ENCODE peak calls at places on chromosomes 3 and 15, in ten cellular contexts. One of them, this sample, is unnamed.

GRCh38 chr15:69390575-69390974 is 23.6 kb upstream of the KIF23 start:
- DNase-seq in breast epithelium: no peak
- DNase-seq in pancreas: no peak
- DNase-seq in cardiac muscle cell: no peak
- DNase-seq in fibroblast of lung: peak; percentile 85
- DNase-seq in neural progenitor cell: no peak
- DNase-seq in DND-41: no peak
- DNase-seq in heart left ventricle: no peak
- DNase-seq in astrocyte: peak; percentile 78
- DNase-seq in hepatocyte: no peak
- DNase-seq in this sample: peak; percentile 96

GRCh38 chr15:90839187-90840071 is 29.0 kb upstream of the FURIN start:
- DNase-seq in breast epithelium: peak; percentile 43
- DNase-seq in pancreas: no peak
- DNase-seq in cardiac muscle cell: no peak
- DNase-seq in fibroblast of lung: peak; percentile 73
- DNase-seq in neural progenitor cell: peak; percentile 79
- DNase-seq in DND-41: no peak
- DNase-seq in heart left ventricle: no peak
- DNase-seq in astrocyte: peak; percentile 64
- DNase-seq in hepatocyte: peak; percentile 63
- DNase-seq in this sample: peak; percentile 65

GRCh38 chr3:196141866-196142673 is 60.2 kb upstream of the TFRC start:
- DNase-seq in breast epithelium: peak; percentile 94
- DNase-seq in pancreas: peak; percentile 79
- DNase-seq in cardiac muscle cell: no peak
- DNase-seq in fibroblast of lung: no peak
- DNase-seq in neural progenitor cell: no peak
- DNase-seq in DND-41: no peak
- DNase-seq in heart left ventricle: no peak
- DNase-seq in astrocyte: no peak
- DNase-seq in hepatocyte: no peak
- DNase-seq in this sample: peak; percentile 65

GRCh38 chr3:115464036-115464435 is 159.3 kb upstream of the GAP43 start:
- DNase-seq in breast epithelium: no peak
- DNase-seq in pancreas: no peak
- DNase-seq in cardiac muscle cell: no peak
- DNase-seq in fibroblast of lung: no peak
- DNase-seq in neural progenitor cell: no peak
- DNase-seq in DND-41: no peak
- DNase-seq in heart left ventricle: no peak
- DNase-seq in astrocyte: no peak
- DNase-seq in hepatocyte: no peak
- DNase-seq in this sample: no peak

GRCh38 chr15:53114960-53115359 is 324.8 kb upstream of the ONECUT1 start:
- DNase-seq in breast epithelium: no peak
- DNase-seq in pancreas: no peak
- DNase-seq in cardiac muscle cell: no peak
- DNase-seq in fibroblast of lung: no peak
- DNase-seq in neural progenitor cell: no peak
- DNase-seq in DND-41: no peak
- DNase-seq in heart left ventricle: no peak
- DNase-seq in astrocyte: no peak
- DNase-seq in hepatocyte: peak; percentile 48
- DNase-seq in this sample: no peak

GRCh38 chr15:86624261-86625036 is 544.8 kb downstream of the AGBL1 start:
- DNase-seq in breast epithelium: no peak
- DNase-seq in pancreas: peak; percentile 3
- DNase-seq in cardiac muscle cell: peak; percentile 89
- DNase-seq in fibroblast of lung: peak; percentile 94
- DNase-seq in neural progenitor cell: peak; percentile 84
- DNase-seq in DND-41: peak; percentile 30
- DNase-seq in heart left ventricle: peak; percentile 92
- DNase-seq in astrocyte: peak; percentile 90
- DNase-seq in hepatocyte: peak; percentile 86
- DNase-seq in this sample: peak; percentile 91

GRCh38 chr3:143674100-143674968 is 173.9 kb downstream of the SLC9A9 start:
- DNase-seq in breast epithelium: peak; percentile 48
- DNase-seq in pancreas: peak; percentile 16
- DNase-seq in cardiac muscle cell: peak; percentile 78
- DNase-seq in fibroblast of lung: peak; percentile 54
- DNase-seq in neural progenitor cell: peak; percentile 74
- DNase-seq in DND-41: peak; percentile 90
- DNase-seq in heart left ventricle: peak; percentile 55
- DNase-seq in astrocyte: peak; percentile 23
- DNase-seq in hepatocyte: peak; percentile 83
- DNase-seq in this sample: peak; percentile 39

GRCh38 chr15:34691024-34691423 is 63.8 kb downstream of the GJD2 start:
- DNase-seq in breast epithelium: no peak
- DNase-seq in pancreas: no peak
- DNase-seq in cardiac muscle cell: no peak
- DNase-seq in fibroblast of lung: peak; percentile 19
- DNase-seq in neural progenitor cell: no peak
- DNase-seq in DND-41: no peak
- DNase-seq in heart left ventricle: no peak
- DNase-seq in astrocyte: no peak
- DNase-seq in hepatocyte: no peak
- DNase-seq in this sample: no peak

GRCh38 chr15:65790692-65791334 is 1.3 kb downstream of the DENND4A start:
- DNase-seq in breast epithelium: no peak
- DNase-seq in pancreas: no peak
- DNase-seq in cardiac muscle cell: no peak
- DNase-seq in fibroblast of lung: no peak
- DNase-seq in neural progenitor cell: peak; percentile 8
- DNase-seq in DND-41: no peak
- DNase-seq in heart left ventricle: no peak
- DNase-seq in astrocyte: no peak
- DNase-seq in hepatocyte: peak; percentile 14
- DNase-seq in this sample: peak; percentile 73

GRCh38 chr3:10910367-10910766 is 82.2 kb upstream of the SLC6A1 start:
- DNase-seq in breast epithelium: no peak
- DNase-seq in pancreas: no peak
- DNase-seq in cardiac muscle cell: no peak
- DNase-seq in fibroblast of lung: no peak
- DNase-seq in neural progenitor cell: no peak
- DNase-seq in DND-41: no peak
- DNase-seq in heart left ventricle: no peak
- DNase-seq in astrocyte: no peak
- DNase-seq in hepatocyte: no peak
- DNase-seq in this sample: no peak

GRCh38 chr15:91522609-91523332 is 330.7 kb upstream of the SLCO3A1 start:
- DNase-seq in breast epithelium: no peak
- DNase-seq in pancreas: no peak
- DNase-seq in cardiac muscle cell: no peak
- DNase-seq in fibroblast of lung: peak; percentile 59
- DNase-seq in neural progenitor cell: peak; percentile 4
- DNase-seq in DND-41: peak; percentile 35
- DNase-seq in heart left ventricle: no peak
- DNase-seq in astrocyte: peak; percentile 46
- DNase-seq in hepatocyte: no peak
- DNase-seq in this sample: peak; percentile 76

GRCh38 chr3:142850395-142851023 is 38.4 kb downstream of the PCOLCE2 start:
- DNase-seq in breast epithelium: no peak
- DNase-seq in pancreas: no peak
- DNase-seq in cardiac muscle cell: no peak
- DNase-seq in fibroblast of lung: peak; percentile 97
- DNase-seq in neural progenitor cell: no peak
- DNase-seq in DND-41: no peak
- DNase-seq in heart left ventricle: peak; percentile 41
- DNase-seq in astrocyte: peak; percentile 96
- DNase-seq in hepatocyte: peak; percentile 21
- DNase-seq in this sample: peak; percentile 87

GRCh38 chr3:125110016-125110875 is 54.4 kb upstream of the HEG1 start:
- DNase-seq in breast epithelium: no peak
- DNase-seq in pancreas: no peak
- DNase-seq in cardiac muscle cell: no peak
- DNase-seq in fibroblast of lung: peak; percentile 99
- DNase-seq in neural progenitor cell: no peak
- DNase-seq in DND-41: no peak
- DNase-seq in heart left ventricle: no peak
- DNase-seq in astrocyte: peak; percentile 99
- DNase-seq in hepatocyte: peak; percentile 19
- DNase-seq in this sample: no peak

GRCh38 chr3:127566801-127567200 is 23.7 kb downstream of the TPRA1 start:
- DNase-seq in breast epithelium: no peak
- DNase-seq in pancreas: no peak
- DNase-seq in cardiac muscle cell: no peak
- DNase-seq in fibroblast of lung: peak; percentile 20
- DNase-seq in neural progenitor cell: peak; percentile 89
- DNase-seq in DND-41: no peak
- DNase-seq in heart left ventricle: no peak
- DNase-seq in astrocyte: no peak
- DNase-seq in hepatocyte: no peak
- DNase-seq in this sample: peak; percentile 17

GRCh38 chr3:146050700-146051099 is 110.3 kb downstream of the PLOD2 start:
- DNase-seq in breast epithelium: no peak
- DNase-seq in pancreas: no peak
- DNase-seq in cardiac muscle cell: no peak
- DNase-seq in fibroblast of lung: peak; percentile 19
- DNase-seq in neural progenitor cell: no peak
- DNase-seq in DND-41: no peak
- DNase-seq in heart left ventricle: no peak
- DNase-seq in astrocyte: no peak
- DNase-seq in hepatocyte: no peak
- DNase-seq in this sample: no peak

GRCh38 chr3:39207361-39208192 is 15.2 kb upstream of the XIRP1 start:
- DNase-seq in breast epithelium: no peak
- DNase-seq in pancreas: no peak
- DNase-seq in cardiac muscle cell: no peak
- DNase-seq in fibroblast of lung: no peak
- DNase-seq in neural progenitor cell: no peak
- DNase-seq in DND-41: no peak
- DNase-seq in heart left ventricle: no peak
- DNase-seq in astrocyte: no peak
- DNase-seq in hepatocyte: no peak
- DNase-seq in this sample: no peak

GRCh38 chr3:111861396-111861795 is 2.3 kb downstream of the PHLDB2 start:
- DNase-seq in breast epithelium: no peak
- DNase-seq in pancreas: no peak
- DNase-seq in cardiac muscle cell: no peak
- DNase-seq in fibroblast of lung: peak; percentile 47
- DNase-seq in neural progenitor cell: no peak
- DNase-seq in DND-41: no peak
- DNase-seq in heart left ventricle: no peak
- DNase-seq in astrocyte: no peak
- DNase-seq in hepatocyte: no peak
- DNase-seq in this sample: peak; percentile 52

GRCh38 chr3:169453256-169454059 is 210.1 kb downstream of the MECOM start:
- DNase-seq in breast epithelium: no peak
- DNase-seq in pancreas: no peak
- DNase-seq in cardiac muscle cell: no peak
- DNase-seq in fibroblast of lung: no peak
- DNase-seq in neural progenitor cell: no peak
- DNase-seq in DND-41: no peak
- DNase-seq in heart left ventricle: no peak
- DNase-seq in astrocyte: no peak
- DNase-seq in hepatocyte: no peak
- DNase-seq in this sample: no peak

GRCh38 chr3:184372296-184372821 is 5.6 kb downstream of the THPO start:
- DNase-seq in breast epithelium: no peak
- DNase-seq in pancreas: no peak
- DNase-seq in cardiac muscle cell: no peak
- DNase-seq in fibroblast of lung: no peak
- DNase-seq in neural progenitor cell: no peak
- DNase-seq in DND-41: no peak
- DNase-seq in heart left ventricle: no peak
- DNase-seq in astrocyte: no peak
- DNase-seq in hepatocyte: no peak
- DNase-seq in this sample: peak; percentile 3
- TF ChIP-seq CTCF in breast epithelium: no peak
- TF ChIP-seq CTCF in pancreas: no peak
- TF ChIP-seq CTCF in cardiac muscle cell: no peak
- TF ChIP-seq CTCF in fibroblast of lung: no peak
- TF ChIP-seq CTCF in neural progenitor cell: no peak
- TF ChIP-seq CTCF in DND-41: no peak
- TF ChIP-seq CTCF in heart left ventricle: no peak
- TF ChIP-seq CTCF in astrocyte: no peak
- TF ChIP-seq CTCF in hepatocyte: no peak
- TF ChIP-seq CTCF in this sample: no peak

DNA sequence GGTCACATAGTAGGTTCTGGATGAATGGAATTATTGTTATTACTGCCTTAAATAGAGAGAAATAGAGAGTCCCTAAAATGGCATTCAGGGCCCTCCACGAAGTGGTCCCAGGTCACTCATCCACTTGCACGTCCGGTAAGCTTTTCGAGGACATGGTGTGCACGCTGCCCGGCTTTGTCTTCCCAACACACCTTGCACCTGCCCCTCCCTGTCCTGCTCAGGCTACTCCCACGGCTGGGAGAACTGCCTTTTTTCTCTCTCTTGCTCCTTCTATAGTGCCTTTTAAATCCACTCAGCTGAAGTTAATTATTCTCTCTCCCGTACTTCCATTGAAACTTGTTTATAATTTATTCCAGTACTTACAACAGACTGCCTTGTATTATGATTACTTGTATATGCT is 5.6 kb upstream of the DGKG start:
- DNase-seq in breast epithelium: no peak
- DNase-seq in pancreas: no peak
- DNase-seq in cardiac muscle cell: no peak
- DNase-seq in fibroblast of lung: no peak
- DNase-seq in neural progenitor cell: no peak
- DNase-seq in DND-41: no peak
- DNase-seq in heart left ventricle: no peak
- DNase-seq in astrocyte: no peak
- DNase-seq in hepatocyte: no peak
- DNase-seq in this sample: no peak
- H3K27me3 ChIP-seq in breast epithelium: peaks cover 50% of the 10 kb centered on the region
- H3K27me3 ChIP-seq in pancreas: no peaks in the 10 kb centered on the region
- H3K27me3 ChIP-seq in cardiac muscle cell: peaks cover 18% of the 10 kb centered on the region
- H3K27me3 ChIP-seq in fibroblast of lung: no peaks in the 10 kb centered on the region
- H3K27me3 ChIP-seq in neural progenitor cell: peaks cover 54% of the 10 kb centered on the region
- H3K27me3 ChIP-seq in DND-41: peaks cover 25% of the 10 kb centered on the region
- H3K27me3 ChIP-seq in heart left ventricle: no peaks in the 10 kb centered on the region
- H3K27me3 ChIP-seq in astrocyte: peaks cover 38% of the 10 kb centered on the region
- H3K27me3 ChIP-seq in hepatocyte: peaks cover 42% of the 10 kb centered on the region
- H3K27me3 ChIP-seq in this sample: peaks cover 55% of the 10 kb centered on the region

GRCh38 chr15:25062551-25063430 is 108.0 kb downstream of the SNRPN start:
- DNase-seq in breast epithelium: no peak
- DNase-seq in pancreas: no peak
- DNase-seq in cardiac muscle cell: no peak
- DNase-seq in fibroblast of lung: no peak
- DNase-seq in neural progenitor cell: no peak
- DNase-seq in DND-41: no peak
- DNase-seq in heart left ventricle: peak; percentile 4
- DNase-seq in astrocyte: no peak
- DNase-seq in hepatocyte: no peak
- DNase-seq in this sample: peak; percentile 39
- H3K9me3 ChIP-seq in breast epithelium: peaks cover 100% of the 10 kb centered on the region
- H3K9me3 ChIP-seq in pancreas: no peaks in the 10 kb centered on the region
- H3K9me3 ChIP-seq in cardiac muscle cell: peaks cover 17% of the 10 kb centered on the region
- H3K9me3 ChIP-seq in fibroblast of lung: peaks cover 55% of the 10 kb centered on the region
- H3K9me3 ChIP-seq in neural progenitor cell: peaks cover 23% of the 10 kb centered on the region
- H3K9me3 ChIP-seq in DND-41: peaks cover 98% of the 10 kb centered on the region
- H3K9me3 ChIP-seq in heart left ventricle: peaks cover 100% of the 10 kb centered on the region
- H3K9me3 ChIP-seq in astrocyte: peaks cover 100% of the 10 kb centered on the region
- H3K9me3 ChIP-seq in hepatocyte: peaks cover 57% of the 10 kb centered on the region
- H3K9me3 ChIP-seq in this sample: peaks cover 94% of the 10 kb centered on the region

DNA sequence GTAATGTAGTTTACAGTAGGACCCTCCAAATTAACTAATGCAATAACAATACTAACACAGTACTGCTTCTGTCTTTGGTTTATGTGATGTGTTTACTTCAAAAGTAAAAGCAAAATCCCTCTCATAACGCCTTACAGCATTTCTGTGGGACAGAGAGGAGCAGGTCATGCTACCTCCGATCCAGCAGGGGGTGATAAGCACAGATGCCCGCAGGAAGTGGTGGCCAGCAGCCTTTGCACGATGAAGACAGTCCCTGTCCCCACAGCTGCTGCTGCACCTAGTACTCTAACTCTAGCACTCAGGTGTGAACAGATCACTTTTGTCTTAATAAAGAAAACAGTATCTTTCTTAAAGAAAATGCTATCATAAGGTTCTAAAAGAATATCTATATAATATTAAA is 38.3 kb downstream of the ANO10 start:
- DNase-seq in breast epithelium: no peak
- DNase-seq in pancreas: no peak
- DNase-seq in cardiac muscle cell: no peak
- DNase-seq in fibroblast of lung: no peak
- DNase-seq in neural progenitor cell: no peak
- DNase-seq in DND-41: no peak
- DNase-seq in heart left ventricle: no peak
- DNase-seq in astrocyte: no peak
- DNase-seq in hepatocyte: no peak
- DNase-seq in this sample: no peak
- TF ChIP-seq CTCF in breast epithelium: no peak
- TF ChIP-seq CTCF in pancreas: no peak
- TF ChIP-seq CTCF in cardiac muscle cell: no peak
- TF ChIP-seq CTCF in fibroblast of lung: no peak
- TF ChIP-seq CTCF in neural progenitor cell: peak; percentile 12
- TF ChIP-seq CTCF in DND-41: peak; percentile 40
- TF ChIP-seq CTCF in heart left ventricle: no peak
- TF ChIP-seq CTCF in astrocyte: no peak
- TF ChIP-seq CTCF in hepatocyte: no peak
- TF ChIP-seq CTCF in this sample: no peak